ENCODE peak calls at places on chromosomes 1 and 21, in ten cellular contexts. P is astrocyte of the spinal cord; C is posterior cingulate gyrus; G is putamen; L is prostate gland; H is amniotic stem cell; I is H7; S is SJCRH30; F is NCI-H1436; W is activated T-cell treated with anti-CD3 and anti-CD28 coated beads, Interleukin-2, amount 50 U/mL, for 72 hours. E is an unnamed sample.

GRCh38 chr1:55320891-55321290 is 105.7 kb upstream of the USP24 start:
- DNase-seq in H (no peak), C (no peak), F (no peak), W (no peak), G (no peak), P (no peak), S (no peak), I (no peak), L (no peak), E (no peak)

GRCh38 chr1:27525296-27526271 is 35.6 kb upstream of the WASF2 start:
- DNase-seq in W (peak), P (peak), I (peak), L (no peak), H (no peak), S (peak), F (peak), G (peak), C (no peak), E (peak)

GRCh38 chr1:4702927-4703326 is 48.5 kb downstream of the AJAP1 start:
- DNase-seq in F (no peak), C (no peak), I (no peak), H (no peak), G (no peak), P (peak), L (no peak), W (no peak), S (no peak), E (peak)

GRCh38 chr1:30701266-30701650 is 22.1 kb downstream of the MATN1 start:
- DNase-seq in H (no peak), I (no peak), C (no peak), S (no peak), F (no peak), L (no peak), G (no peak), P (no peak), W (no peak), E (no peak)

GRCh38 chr1:237772014-237772413 is 118.7 kb downstream of the ZP4 start:
- DNase-seq in H (no peak), W (no peak), G (no peak), F (no peak), P (no peak), I (no peak), C (no peak), L (no peak), S (no peak), E (no peak)

GRCh38 chr1:198520524-198521254 is 19.8 kb downstream of the ATP6V1G3 start:
- DNase-seq in L (no peak), W (no peak), G (peak), F (no peak), H (no peak), S (no peak), P (no peak), I (no peak), C (no peak), E (no peak)

GRCh38 chr21:45295576-45296365 is 8.1 kb upstream of the POFUT2 start:
- DNase-seq in G (no peak), W (no peak), C (no peak), H (peak), P (peak), S (no peak), I (peak), F (no peak), L (no peak), E (no peak)

GRCh38 chr1:61081637-61082335 is 575 bp upstream of the NFIA start:
- DNase-seq in C (peak), G (no peak), H (no peak), P (peak), L (no peak), S (peak), I (peak), F (no peak), W (peak), E (peak)

GRCh38 chr1:23370744-23371710 is 1.4 kb upstream of the ZNF436 start:
- DNase-seq in H (no peak), G (no peak), W (no peak), P (peak), C (no peak), F (peak), I (peak), L (peak), S (no peak), E (no peak)

GRCh38 chr1:22117238-22117637 is 25.7 kb downstream of the WNT4 start:
- DNase-seq in L (no peak), H (no peak), C (no peak), F (no peak), W (no peak), S (no peak), I (no peak), G (peak), P (no peak), E (no peak)

GRCh38 chr1:226986496-226987178 is 46.5 kb downstream of the COQ8A start:
- DNase-seq in F (no peak), H (no peak), C (no peak), G (no peak), S (no peak), W (no peak), I (peak), L (no peak), P (no peak), E (no peak)

GRCh38 chr1:180269848-180270766 is 40.0 kb downstream of the LHX4 start:
- DNase-seq in P (no peak), I (peak), G (no peak), W (no peak), H (no peak), S (peak), L (no peak), F (no peak), C (no peak), E (no peak)

GRCh38 chr1:94418664-94419655 is 771 bp downstream of the ABCD3 start:
- DNase-seq in H (no peak), I (peak), F (peak), P (peak), L (peak), G (peak), C (peak), S (peak), W (peak), E (no peak)

GRCh38 chr1:104358621-104359020 is 608.9 kb downstream of the AMY1C start:
- DNase-seq in P (no peak), G (no peak), I (no peak), C (no peak), H (no peak), W (no peak), L (no peak), S (no peak), F (no peak), E (no peak)

GRCh38 chr1:20847619-20848080 is 60.5 kb upstream of the HP1BP3 start:
- DNase-seq in I (no peak), W (no peak), P (peak), G (no peak), H (no peak), F (no peak), C (no peak), S (no peak), L (no peak), E (no peak)

GRCh38 chr1:31576201-31576669 is at the start of gene TINAGL1:
- DNase-seq in H (no peak), C (no peak), P (no peak), L (peak), W (no peak), S (no peak), G (no peak), F (no peak), I (peak), E (no peak)

GRCh38 chr1:227999056-227999930 is 7.5 kb upstream of the WNT3A start:
- DNase-seq in G (peak), P (peak), H (peak), F (peak), W (peak), S (peak), I (peak), L (peak), C (peak), E (no peak)

GRCh38 chr1:13443506-13443905 is 33.3 kb downstream of the PRAMEF20 start:
- DNase-seq in S (no peak), L (no peak), H (no peak), C (no peak), I (no peak), G (no peak), W (no peak), P (no peak), F (no peak), E (no peak)

GRCh38 chr1:104197516-104197915 is 447.8 kb downstream of the AMY1C start:
- DNase-seq in C (no peak), S (no peak), P (no peak), G (no peak), I (no peak), L (no peak), H (no peak), F (no peak), W (no peak), E (no peak)

GRCh38 chr1:218983848-218984247 is 189.8 kb upstream of the LYPLAL1 start:
- DNase-seq in C (no peak), H (no peak), W (no peak), P (no peak), I (peak), G (no peak), F (no peak), L (no peak), S (peak), E (no peak)

GRCh38 chr1:210293191-210293607 is 35.5 kb upstream of the HHAT start:
- DNase-seq in I (no peak), C (no peak), P (peak), S (no peak), G (no peak), H (peak), W (no peak), F (no peak), L (no peak), E (no peak)

GRCh38 chr1:209534496-209535250 is 48.8 kb upstream of the CAMK1G start:
- DNase-seq in G (no peak), L (no peak), C (no peak), F (peak), W (no peak), S (no peak), I (no peak), H (no peak), P (no peak), E (no peak)